ENCODE peak calls at places on chromosomes 7 and 10, in ten cellular contexts. W is left ventricle myocardium inferior, L is activated T-cell treated with anti-CD3 and anti-CD28 coated beads for 48 hours, M is HTR-8/SVneo, Y is HuH-7, X is mesendoderm, O is AG04449, B is EL, T is HT1080, H is epithelial cell of esophagus. G is an unnamed sample.

GRCh38 chr7:37405603-37406122 is 43.0 kb downstream of the ELMO1 start:
- DNase-seq in W (peak; percentile 67), L (no peak), M (no peak), Y (no peak), X (peak; percentile 58), O (no peak), B (no peak), T (no peak), H (no peak), G (peak; percentile 56)

GRCh38 chr10:112083526-112083925 is 100.0 kb downstream of the GPAM start:
- DNase-seq in W (no peak), L (no peak), M (no peak), Y (no peak), X (no peak), O (no peak), B (no peak), T (no peak), H (no peak), G (no peak)

GRCh38 chr10:119375574-119376265 is 166.8 kb downstream of the RGS10 start:
- DNase-seq in W (peak; percentile 51), L (no peak), M (no peak), Y (no peak), X (peak; percentile 51), O (no peak), B (no peak), T (no peak), H (peak; percentile 31), G (no peak)

GRCh38 chr7:157176771-157177170 is 38.0 kb downstream of the UBE3C start:
- DNase-seq in W (no peak), L (no peak), M (no peak), Y (no peak), X (no peak), O (no peak), B (no peak), T (no peak), H (no peak), G (no peak)

GRCh38 chr7:122803323-122803722 is 82.9 kb downstream of the CADPS2 start:
- DNase-seq in W (no peak), L (no peak), M (no peak), Y (peak; percentile 8), X (peak; percentile 71), O (no peak), B (no peak), T (peak; percentile 50), H (peak; percentile 32), G (peak; percentile 13)

GRCh38 chr10:78579586-78579985 is 489.2 kb upstream of the ZMIZ1 start:
- DNase-seq in W (no peak), L (no peak), M (no peak), Y (no peak), X (no peak), O (no peak), B (no peak), T (no peak), H (no peak), G (no peak)

GRCh38 chr10:77513783-77514331 is 123.8 kb downstream of the KCNMA1 start:
- DNase-seq in W (no peak), L (no peak), M (peak; percentile 77), Y (no peak), X (peak; percentile 65), O (peak; percentile 70), B (peak; percentile 92), T (peak; percentile 98), H (peak; percentile 87), G (peak; percentile 96)

GRCh38 chr10:11906714-11907113 is 83.6 kb downstream of the PROSER2 start:
- DNase-seq in W (no peak), L (no peak), M (no peak), Y (no peak), X (no peak), O (no peak), B (no peak), T (no peak), H (no peak), G (no peak)

GRCh38 chr10:102113956-102114857 is 6.0 kb downstream of the LDB1 start:
- DNase-seq in W (peak; percentile 35), L (no peak), M (no peak), Y (no peak), X (peak; percentile 72), O (no peak), B (peak; percentile 35), T (no peak), H (no peak), G (peak; percentile 44)

GRCh38 chr10:102299873-102300272 is 54.5 kb downstream of the GBF1 start:
- DNase-seq in W (no peak), L (no peak), M (no peak), Y (no peak), X (no peak), O (no peak), B (peak; percentile 69), T (peak; percentile 82), H (peak; percentile 83), G (peak; percentile 79)

GRCh38 chr7:139044813-139045794 is 9.3 kb upstream of the ZC3HAV1L start:
- DNase-seq in W (no peak), L (no peak), M (no peak), Y (no peak), X (no peak), O (no peak), B (no peak), T (no peak), H (no peak), G (no peak)

GRCh38 chr7:25854059-25854458 is 297.9 kb upstream of the NFE2L3 start:
- DNase-seq in W (no peak), L (no peak), M (no peak), Y (no peak), X (no peak), O (no peak), B (no peak), T (no peak), H (no peak), G (no peak)

GRCh38 chr10:2777946-2778345 is 289.4 kb upstream of the PFKP start:
- DNase-seq in W (no peak), L (no peak), M (no peak), Y (no peak), X (no peak), O (no peak), B (no peak), T (no peak), H (no peak), G (no peak)

GRCh38 chr7:128381161-128381821 is 19.8 kb upstream of the PRRT4 start:
- DNase-seq in W (peak; percentile 46), L (peak; percentile 43), M (no peak), Y (peak; percentile 70), X (peak; percentile 72), O (no peak), B (no peak), T (no peak), H (peak; percentile 86), G (no peak)

GRCh38 chr7:128351296-128352123 is 7.8 kb upstream of the RBM28 start:
- DNase-seq in W (peak; percentile 21), L (no peak), M (no peak), Y (no peak), X (peak; percentile 40), O (no peak), B (no peak), T (no peak), H (no peak), G (no peak)

GRCh38 chr7:84914598-84914997 is 272.3 kb downstream of the SEMA3D start:
- DNase-seq in W (no peak), L (no peak), M (no peak), Y (no peak), X (peak; percentile 56), O (no peak), B (no peak), T (peak; percentile 1), H (peak; percentile 14), G (peak; percentile 47)

GRCh38 chr10:30186371-30186875 is 127.0 kb upstream of the JCAD start:
- DNase-seq in W (no peak), L (no peak), M (no peak), Y (peak; percentile 62), X (no peak), O (no peak), B (peak; percentile 9), T (no peak), H (no peak), G (peak; percentile 62)

GRCh38 chr7:15407910-15408309 is 153.9 kb downstream of the AGMO start:
- DNase-seq in W (no peak), L (no peak), M (no peak), Y (peak; percentile 42), X (no peak), O (no peak), B (no peak), T (no peak), H (no peak), G (no peak)